ENCODE peak calls at places on chromosomes 7 and 10, in seven cellular contexts. One of them, this sample, is unnamed. For H3K4me1, the result is how much of the 10 kb centered on the place peaks cover.

GRCh38 chr7:155287229-155287935 is 10.3 kb upstream of the INSIG1 start:
- DNase-seq in IMR-90: no peak
- DNase-seq in esophagus muscularis mucosa: no peak
- DNase-seq in sigmoid colon: no peak
- DNase-seq in tibial nerve: no peak
- DNase-seq in cardiac muscle cell: no peak
- DNase-seq in tibial artery: no peak
- DNase-seq in this sample: no peak

GRCh38 chr10:102504179-102504975 is 605 bp downstream of the SUFU start:
- DNase-seq in tibial artery: peak
- DNase-seq in esophagus muscularis mucosa: no peak
- DNase-seq in sigmoid colon: peak
- DNase-seq in cardiac muscle cell: peak
- DNase-seq in tibial nerve: no peak
- DNase-seq in IMR-90: peak
- DNase-seq in this sample: peak

GRCh38 chr10:30219977-30220751 is 128.9 kb downstream of the MTPAP start:
- DNase-seq in tibial nerve: no peak
- DNase-seq in cardiac muscle cell: peak
- DNase-seq in sigmoid colon: no peak
- DNase-seq in tibial artery: peak
- DNase-seq in esophagus muscularis mucosa: peak
- DNase-seq in IMR-90: peak
- DNase-seq in this sample: no peak

GRCh38 chr7:6250364-6250833 is 22.0 kb downstream of the CYTH3 start:
- DNase-seq in sigmoid colon: no peak
- DNase-seq in esophagus muscularis mucosa: no peak
- DNase-seq in tibial artery: no peak
- DNase-seq in cardiac muscle cell: no peak
- DNase-seq in IMR-90: no peak
- DNase-seq in tibial nerve: no peak
- DNase-seq in this sample: no peak

GRCh38 chr10:125375210-125375609 is 214.8 kb upstream of the CTBP2 start:
- DNase-seq in cardiac muscle cell: no peak
- DNase-seq in sigmoid colon: no peak
- DNase-seq in esophagus muscularis mucosa: no peak
- DNase-seq in tibial artery: no peak
- DNase-seq in IMR-90: peak
- DNase-seq in tibial nerve: no peak
- DNase-seq in this sample: no peak

GRCh38 chr10:93614101-93614825 is 1.9 kb downstream of the PDE6C start:
- DNase-seq in sigmoid colon: no peak
- DNase-seq in IMR-90: no peak
- DNase-seq in esophagus muscularis mucosa: no peak
- DNase-seq in tibial artery: no peak
- DNase-seq in tibial nerve: no peak
- DNase-seq in cardiac muscle cell: no peak
- DNase-seq in this sample: no peak

GRCh38 chr10:116974442-116975005 is 30.5 kb downstream of the SHTN1 start:
- DNase-seq in IMR-90: peak
- DNase-seq in tibial nerve: no peak
- DNase-seq in cardiac muscle cell: peak
- DNase-seq in sigmoid colon: no peak
- DNase-seq in tibial artery: no peak
- DNase-seq in esophagus muscularis mucosa: no peak
- DNase-seq in this sample: no peak

GRCh38 chr10:34666008-34666700 is 148.9 kb downstream of the PARD3 start:
- DNase-seq in cardiac muscle cell: peak
- DNase-seq in sigmoid colon: peak
- DNase-seq in tibial artery: peak
- DNase-seq in esophagus muscularis mucosa: no peak
- DNase-seq in tibial nerve: no peak
- DNase-seq in IMR-90: peak
- DNase-seq in this sample: peak

GRCh38 chr7:7569615-7570014 is 2.9 kb downstream of the MIOS start:
- DNase-seq in tibial artery: no peak
- DNase-seq in sigmoid colon: no peak
- DNase-seq in esophagus muscularis mucosa: no peak
- DNase-seq in tibial nerve: no peak
- DNase-seq in cardiac muscle cell: no peak
- DNase-seq in IMR-90: no peak
- DNase-seq in this sample: no peak
- H3K4me3 ChIP-seq in tibial artery: no peak
- H3K4me3 ChIP-seq in sigmoid colon: no peak
- H3K4me3 ChIP-seq in esophagus muscularis mucosa: no peak
- H3K4me3 ChIP-seq in tibial nerve: no peak
- H3K4me3 ChIP-seq in cardiac muscle cell: no peak
- H3K4me3 ChIP-seq in IMR-90: no peak
- H3K4me3 ChIP-seq in this sample: no peak

DNA sequence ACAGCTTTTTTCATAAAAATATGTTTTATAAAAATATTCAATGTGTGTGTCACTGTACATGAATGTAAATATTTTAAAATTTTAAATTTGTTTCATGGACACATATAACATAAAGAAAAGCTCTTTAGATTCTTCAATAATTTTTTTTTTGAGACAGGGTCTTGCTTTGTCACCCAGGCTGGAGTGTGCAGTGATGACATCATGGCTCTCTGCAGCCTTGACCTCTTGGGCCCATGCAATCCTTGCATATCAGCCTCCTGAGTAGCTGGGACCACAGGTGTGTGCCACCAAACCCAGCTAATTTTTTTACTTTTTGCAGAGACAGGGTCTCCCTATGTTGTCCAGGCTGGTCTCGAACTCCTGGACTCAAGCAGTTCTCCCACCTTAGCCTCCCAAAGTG is 9.9 kb downstream of the XRCC2 start:
- DNase-seq in esophagus muscularis mucosa: no peak
- DNase-seq in IMR-90: no peak
- DNase-seq in tibial nerve: no peak
- DNase-seq in cardiac muscle cell: no peak
- DNase-seq in tibial artery: no peak
- DNase-seq in sigmoid colon: no peak
- DNase-seq in this sample: no peak
- H3K4me1 ChIP-seq in esophagus muscularis mucosa: under half
- H3K4me1 ChIP-seq in IMR-90: under half
- H3K4me1 ChIP-seq in tibial nerve: under half
- H3K4me1 ChIP-seq in cardiac muscle cell: under half
- H3K4me1 ChIP-seq in tibial artery: under half
- H3K4me1 ChIP-seq in sigmoid colon: under half
- H3K4me1 ChIP-seq in this sample: under half

GRCh38 chr10:48608279-48608681 is 3.4 kb upstream of the ARHGAP22 start:
- DNase-seq in cardiac muscle cell: peak
- DNase-seq in tibial artery: no peak
- DNase-seq in tibial nerve: no peak
- DNase-seq in IMR-90: no peak
- DNase-seq in sigmoid colon: no peak
- DNase-seq in esophagus muscularis mucosa: peak
- DNase-seq in this sample: peak
- TF ChIP-seq CTCF in cardiac muscle cell: peak
- TF ChIP-seq CTCF in tibial artery: peak
- TF ChIP-seq CTCF in tibial nerve: no peak
- TF ChIP-seq CTCF in IMR-90: peak
- TF ChIP-seq CTCF in sigmoid colon: no peak
- TF ChIP-seq CTCF in esophagus muscularis mucosa: no peak
- TF ChIP-seq CTCF in this sample: peak

GRCh38 chr10:80655898-80656297 is 118.2 kb downstream of the SH2D4B start:
- DNase-seq in IMR-90: no peak
- DNase-seq in tibial artery: no peak
- DNase-seq in esophagus muscularis mucosa: no peak
- DNase-seq in sigmoid colon: no peak
- DNase-seq in tibial nerve: no peak
- DNase-seq in cardiac muscle cell: no peak
- DNase-seq in this sample: no peak
- H3K4me3 ChIP-seq in IMR-90: no peak
- H3K4me3 ChIP-seq in tibial artery: no peak
- H3K4me3 ChIP-seq in esophagus muscularis mucosa: no peak
- H3K4me3 ChIP-seq in sigmoid colon: no peak
- H3K4me3 ChIP-seq in tibial nerve: no peak
- H3K4me3 ChIP-seq in cardiac muscle cell: no peak
- H3K4me3 ChIP-seq in this sample: no peak

GRCh38 chr7:97732567-97733275 is 835 bp downstream of the TAC1 start:
- DNase-seq in tibial nerve: no peak
- DNase-seq in cardiac muscle cell: no peak
- DNase-seq in IMR-90: no peak
- DNase-seq in tibial artery: no peak
- DNase-seq in sigmoid colon: no peak
- DNase-seq in esophagus muscularis mucosa: no peak
- DNase-seq in this sample: peak
- H3K4me1 ChIP-seq in tibial nerve: under half
- H3K4me1 ChIP-seq in cardiac muscle cell: under half
- H3K4me1 ChIP-seq in IMR-90: under half
- H3K4me1 ChIP-seq in tibial artery: under half
- H3K4me1 ChIP-seq in sigmoid colon: under half
- H3K4me1 ChIP-seq in esophagus muscularis mucosa: under half
- H3K4me1 ChIP-seq in this sample: under half

GRCh38 chr10:103576076-103576471 is 82.6 kb downstream of the NEURL1 start:
- DNase-seq in cardiac muscle cell: no peak
- DNase-seq in sigmoid colon: no peak
- DNase-seq in tibial artery: no peak
- DNase-seq in IMR-90: no peak
- DNase-seq in tibial nerve: no peak
- DNase-seq in esophagus muscularis mucosa: no peak
- DNase-seq in this sample: no peak
- TF ChIP-seq CTCF in cardiac muscle cell: no peak
- TF ChIP-seq CTCF in sigmoid colon: no peak
- TF ChIP-seq CTCF in tibial artery: no peak
- TF ChIP-seq CTCF in IMR-90: no peak
- TF ChIP-seq CTCF in tibial nerve: no peak
- TF ChIP-seq CTCF in esophagus muscularis mucosa: no peak
- TF ChIP-seq CTCF in this sample: no peak

GRCh38 chr10:104641150-104642000 is at the start of gene SORCS3:
- DNase-seq in esophagus muscularis mucosa: peak
- DNase-seq in sigmoid colon: no peak
- DNase-seq in cardiac muscle cell: no peak
- DNase-seq in tibial artery: no peak
- DNase-seq in tibial nerve: no peak
- DNase-seq in IMR-90: no peak
- DNase-seq in this sample: peak
- H3K4me3 ChIP-seq in esophagus muscularis mucosa: peak
- H3K4me3 ChIP-seq in sigmoid colon: peak
- H3K4me3 ChIP-seq in cardiac muscle cell: peak
- H3K4me3 ChIP-seq in tibial artery: no peak
- H3K4me3 ChIP-seq in tibial nerve: peak
- H3K4me3 ChIP-seq in IMR-90: no peak
- H3K4me3 ChIP-seq in this sample: no peak